ENCODE peak calls at places on chromosome 1, in eight cellular contexts. B, R, A, T, Y, Q, S and M are unnamed samples.

GRCh38 chr1:199546323-199546722 is 481.2 kb upstream of the NR5A2 start:
- DNase-seq in Q (peak), Y (peak), A (no peak), T (peak), B (no peak), S (no peak), R (no peak), M (no peak)

GRCh38 chr1:23577056-23577985 is 18.0 kb upstream of the ID3 start:
- DNase-seq in B (no peak), Y (peak), Q (peak), A (peak), R (no peak), T (peak), S (no peak), M (no peak)

GRCh38 chr1:42173155-42173933 is 8.8 kb upstream of the GUCA2A start:
- DNase-seq in R (no peak), B (no peak), A (peak), Y (peak), Q (peak), S (peak), T (peak), M (no peak)

GRCh38 chr1:63277195-63278192 is 44.9 kb upstream of the FOXD3 start:
- DNase-seq in Q (no peak), R (no peak), Y (no peak), T (no peak), B (no peak), A (peak), S (no peak), M (no peak)

GRCh38 chr1:69436151-69436550 is 131.6 kb upstream of the LRRC7 start:
- DNase-seq in T (no peak), Y (no peak), A (no peak), R (no peak), B (no peak), Q (no peak), S (no peak), M (no peak)

GRCh38 chr1:109396971-109397370 is 747 bp downstream of the SORT1 start:
- DNase-seq in S (no peak), A (peak), B (no peak), Y (no peak), T (no peak), Q (no peak), R (no peak), M (no peak)

GRCh38 chr1:226132731-226133503 is 53.6 kb downstream of the ACBD3 start:
- DNase-seq in B (no peak), R (no peak), T (no peak), A (peak), Q (no peak), S (peak), Y (no peak), M (peak)

GRCh38 chr1:204408074-204408507 is 3.5 kb downstream of the PPP1R15B start:
- DNase-seq in R (no peak), A (peak), S (peak), T (peak), B (no peak), Q (peak), Y (peak), M (peak)

GRCh38 chr1:54218883-54219687 is 19.1 kb downstream of the MRPL37 start:
- DNase-seq in B (no peak), S (no peak), Q (no peak), R (no peak), T (no peak), A (peak), Y (no peak), M (no peak)

GRCh38 chr1:3906672-3907020 is 6.6 kb upstream of the C1orf174 start:
- DNase-seq in B (no peak), T (no peak), A (no peak), Q (no peak), R (no peak), S (no peak), Y (no peak), M (no peak)

GRCh38 chr1:3907621-3908165 is 7.6 kb upstream of the C1orf174 start:
- DNase-seq in T (no peak), Q (no peak), R (no peak), Y (no peak), B (no peak), A (no peak), S (peak), M (no peak)

GRCh38 chr1:3905953-3906671 is 6.0 kb upstream of the C1orf174 start:
- DNase-seq in Y (no peak), A (no peak), T (no peak), S (no peak), B (no peak), Q (no peak), R (no peak), M (no peak)

GRCh38 chr1:3905266-3905952 is 5.3 kb upstream of the C1orf174 start:
- DNase-seq in B (no peak), A (no peak), S (peak), T (no peak), R (no peak), Y (no peak), Q (no peak), M (no peak)

DNA sequence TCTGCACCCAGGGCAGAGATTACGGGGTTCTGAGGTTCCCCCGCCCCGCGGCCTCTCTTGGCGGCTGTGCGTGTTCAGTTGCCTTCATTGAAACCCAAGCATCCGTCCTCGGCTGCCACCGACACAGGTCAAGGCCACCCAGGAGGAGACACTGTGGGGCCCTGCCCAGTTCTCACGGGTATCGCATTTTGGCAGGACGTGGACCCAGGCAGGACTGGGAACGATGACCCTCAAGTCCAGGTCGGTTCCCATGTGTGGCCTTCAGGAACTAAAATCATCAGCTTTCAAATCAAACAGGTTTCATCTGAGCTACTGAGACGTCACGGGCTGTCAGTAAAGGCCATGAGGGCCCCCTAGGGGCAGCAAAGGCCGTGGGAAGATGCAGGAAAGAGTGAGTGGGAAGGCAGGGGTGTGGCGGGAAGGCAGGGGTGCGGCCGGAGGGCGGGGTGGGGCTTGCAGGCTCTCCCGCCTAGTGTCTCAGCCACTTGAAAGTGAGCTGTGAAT is 7.0 kb upstream of the C1orf174 start:
- DNase-seq in Y (peak), S (peak), R (no peak), T (no peak), Q (no peak), B (no peak), A (no peak), M (no peak)
- TF ChIP-seq CTCF in Y (peak), S (no peak), R (no peak), T (peak), Q (no peak), B (peak), A (no peak), M (no peak)

DNA sequence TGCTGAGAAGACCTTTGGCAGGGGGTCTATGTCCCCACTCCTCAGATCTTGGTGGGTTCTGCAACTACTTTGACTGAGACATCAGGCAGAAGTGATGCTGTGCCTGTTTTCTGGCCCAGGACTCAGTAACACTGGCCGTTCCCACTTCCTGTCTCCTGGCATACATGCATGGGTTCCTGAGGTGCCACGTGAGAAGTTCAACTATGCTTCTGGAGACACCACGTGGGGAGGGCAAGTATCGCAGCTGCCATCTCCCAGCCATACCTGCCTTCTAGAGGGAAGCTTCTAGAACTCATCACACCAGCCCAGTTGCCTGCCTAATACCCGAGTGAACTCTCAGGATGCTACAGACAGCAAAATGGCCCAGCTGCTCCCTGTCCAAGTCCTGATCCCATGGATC is 65.8 kb downstream of the TRABD2B start:
- DNase-seq in B (no peak), Y (no peak), Q (no peak), T (no peak), S (no peak), A (peak), R (no peak), M (no peak)
- TF ChIP-seq CTCF in B (no peak), Y (no peak), Q (no peak), T (peak), S (peak), A (no peak), R (no peak), M (peak)

GRCh38 chr1:112594208-112594876 is 24.6 kb downstream of the ST7L start:
- DNase-seq in T (no peak), R (no peak), S (no peak), B (no peak), Q (no peak), A (no peak), Y (no peak), M (no peak)

DNA sequence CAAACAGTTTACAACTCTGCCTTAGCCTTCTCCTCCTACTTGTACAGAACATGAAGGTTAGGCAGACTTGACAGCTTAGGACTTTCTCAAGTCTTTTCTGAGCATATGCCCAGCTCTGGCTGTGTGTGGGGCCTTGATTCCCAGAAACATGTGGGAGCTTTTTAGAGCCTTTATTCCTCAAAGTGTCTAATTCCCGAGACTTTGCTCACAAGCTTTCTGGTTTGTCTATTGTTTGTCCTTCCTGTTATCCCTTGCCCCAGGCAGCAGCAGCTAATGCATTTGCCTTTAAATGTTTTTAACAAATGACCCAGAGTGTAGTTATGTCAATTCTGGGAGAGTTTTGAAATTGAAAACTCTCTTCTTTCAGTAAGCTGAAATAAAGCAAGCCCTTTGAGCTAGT is 29.2 kb downstream of the ST7L start:
- DNase-seq in Y (no peak), B (no peak), A (no peak), S (no peak), R (no peak), T (no peak), Q (no peak), M (no peak)
- TF ChIP-seq CTCF in Y (no peak), B (no peak), A (no peak), S (no peak), R (no peak), T (no peak), Q (no peak), M (no peak)

GRCh38 chr1:51567653-51568052 is 48.6 kb upstream of the EPS15 start:
- DNase-seq in A (no peak), S (no peak), Y (peak), Q (peak), B (no peak), T (peak), R (no peak), M (no peak)

GRCh38 chr1:51570063-51570720 is 46.7 kb upstream of the OSBPL9 start:
- DNase-seq in Y (no peak), B (no peak), S (no peak), T (no peak), A (no peak), R (no peak), Q (no peak), M (no peak)

GRCh38 chr1:51572365-51572764 is 44.5 kb upstream of the OSBPL9 start:
- DNase-seq in T (no peak), Y (no peak), R (no peak), Q (no peak), A (no peak), S (no peak), B (no peak), M (no peak)

GRCh38 chr1:51568231-51568935 is 48.5 kb upstream of the OSBPL9 start:
- DNase-seq in Q (no peak), S (no peak), B (no peak), T (no peak), Y (no peak), R (no peak), A (no peak), M (no peak)

GRCh38 chr1:51569284-51570062 is 47.4 kb upstream of the OSBPL9 start:
- DNase-seq in A (peak), Y (peak), B (no peak), S (no peak), Q (peak), R (no peak), T (peak), M (no peak)
- TF ChIP-seq CTCF in A (no peak), Y (peak), B (peak), S (peak), Q (peak), R (no peak), T (no peak), M (peak)

GRCh38 chr1:19525607-19526545 is 40.5 kb upstream of the CAPZB start:
- DNase-seq in R (no peak), S (no peak), A (no peak), Q (peak), Y (no peak), B (no peak), T (no peak), M (no peak)
- TF ChIP-seq CTCF in R (no peak), S (no peak), A (no peak), Q (no peak), Y (no peak), B (no peak), T (no peak), M (no peak)

GRCh38 chr1:58786184-58786926 is 2.5 kb upstream of the JUN start:
- DNase-seq in Y (peak), B (no peak), R (no peak), Q (peak), S (no peak), A (no peak), T (no peak), M (no peak)

GRCh38 chr1:58783993-58784757 is at the start of gene JUN:
- DNase-seq in A (peak), R (peak), Y (peak), S (peak), Q (peak), T (peak), B (peak), M (peak)

GRCh38 chr1:58784758-58785423 is 1.0 kb upstream of the JUN start:
- DNase-seq in B (peak), Q (peak), T (peak), S (peak), R (peak), A (peak), Y (peak), M (peak)

GRCh38 chr1:58786927-58787245 is 3.0 kb upstream of the JUN start:
- DNase-seq in S (no peak), A (no peak), T (no peak), B (no peak), Y (no peak), R (no peak), Q (no peak), M (no peak)

GRCh38 chr1:58785424-58786058 is 1.7 kb upstream of the JUN start:
- DNase-seq in A (peak), R (peak), T (no peak), S (peak), Y (peak), Q (peak), B (no peak), M (no peak)
- TF ChIP-seq CTCF in A (no peak), R (no peak), T (no peak), S (no peak), Y (no peak), Q (no peak), B (peak), M (no peak)

DNA sequence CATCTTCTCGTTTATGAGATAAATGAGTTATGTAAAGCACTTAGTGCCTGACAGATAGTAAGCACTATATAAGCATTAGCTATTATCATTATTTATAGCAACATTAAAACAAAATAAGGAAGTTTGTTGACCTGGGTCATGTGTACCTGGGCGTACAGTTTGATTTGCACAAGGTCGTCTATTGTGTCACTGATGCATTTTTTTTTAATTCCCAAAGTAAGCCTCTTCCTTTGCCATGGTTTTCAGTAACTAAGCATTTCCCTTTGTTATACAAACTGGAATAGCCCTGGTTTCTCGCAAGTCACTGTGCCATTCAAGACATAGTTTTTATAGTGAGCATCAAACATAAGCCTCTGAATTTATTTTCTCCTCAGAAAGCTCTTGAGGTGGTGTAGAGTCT is 72.2 kb downstream of the CACHD1 start:
- DNase-seq in Y (no peak), B (no peak), S (no peak), A (no peak), T (no peak), Q (no peak), R (no peak), M (no peak)
- TF ChIP-seq CTCF in Y (no peak), B (no peak), S (no peak), A (no peak), T (no peak), Q (no peak), R (no peak), M (no peak)